ENCODE peak calls at places on chromosomes 6 and 20, in four cellular contexts. Y is IMR-90, Z is thyroid gland, X is left ventricle myocardium inferior. F is an unnamed sample.

GRCh38 chr20:63284544-63284949 is 8.4 kb upstream of the COL20A1 start:
- DNase-seq in Y (no peak), Z (peak; percentile 39), X (no peak), F (no peak)

GRCh38 chr20:39246436-39246835 is 284.3 kb downstream of the DHX35 start:
- DNase-seq in Y (no peak), Z (no peak), X (no peak), F (no peak)

GRCh38 chr6:41682497-41682961 is 44.3 kb downstream of the MDFI start:
- DNase-seq in Y (no peak), Z (no peak), X (no peak), F (no peak)

GRCh38 chr20:40781979-40782378 is 92.9 kb upstream of the MAFB start:
- DNase-seq in Y (no peak), Z (no peak), X (no peak), F (no peak)

GRCh38 chr20:51531712-51532456 is 10.6 kb downstream of the NFATC2 start:
- DNase-seq in Y (no peak), Z (no peak), X (no peak), F (no peak)

GRCh38 chr6:74447013-74447412 is 751.0 kb downstream of the CD109 start:
- DNase-seq in Y (peak; percentile 44), Z (no peak), X (no peak), F (no peak)

GRCh38 chr20:48609491-48609978 is 218.3 kb downstream of the PREX1 start:
- DNase-seq in Y (no peak), Z (no peak), X (no peak), F (no peak)

GRCh38 chr20:5835870-5836269 is 85.7 kb downstream of the SHLD1 start:
- DNase-seq in Y (peak; percentile 57), Z (no peak), X (no peak), F (no peak)

GRCh38 chr6:138538390-138539031 is 39.2 kb upstream of the NHSL1 start:
- DNase-seq in Y (peak; percentile 83), Z (peak; percentile 77), X (peak; percentile 64), F (no peak)

GRCh38 chr6:33273129-33273923 is 1.5 kb downstream of the RPS18 start:
- DNase-seq in Y (no peak), Z (no peak), X (no peak), F (no peak)

GRCh38 chr6:387293-387694 is 4.3 kb upstream of the IRF4 start:
- DNase-seq in Y (peak; percentile 54), Z (no peak), X (no peak), F (no peak)

GRCh38 chr20:32971703-32972161 is 32.5 kb downstream of the SUN5 start:
- DNase-seq in Y (no peak), Z (peak; percentile 44), X (no peak), F (no peak)

GRCh38 chr20:63291811-63292210 is 1.2 kb upstream of the COL20A1 start:
- DNase-seq in Y (no peak), Z (no peak), X (no peak), F (no peak)

GRCh38 chr6:44917430-44917829 is 410.7 kb upstream of the RUNX2 start:
- DNase-seq in Y (peak; percentile 19), Z (no peak), X (no peak), F (no peak)

GRCh38 chr6:116492331-116493067 is 18.9 kb upstream of the CALHM5 start:
- DNase-seq in Y (no peak), Z (no peak), X (no peak), F (no peak)

GRCh38 chr6:139338845-139339244 is 35.6 kb downstream of the CITED2 start:
- DNase-seq in Y (peak; percentile 58), Z (no peak), X (no peak), F (no peak)

GRCh38 chr20:60869626-60870025 is 382.4 kb upstream of the CDH4 start:
- DNase-seq in Y (no peak), Z (no peak), X (no peak), F (no peak)

GRCh38 chr6:34157851-34158250 is 12.0 kb upstream of the GRM4 start:
- DNase-seq in Y (no peak), Z (no peak), X (no peak), F (no peak)

GRCh38 chr20:19809487-19809886 is 51.4 kb downstream of the RIN2 start:
- DNase-seq in Y (no peak), Z (no peak), X (no peak), F (no peak)

GRCh38 chr20:50304883-50305635 is 114.4 kb downstream of the CEBPB start:
- DNase-seq in Y (peak; percentile 99), Z (peak; percentile 40), X (peak; percentile 90), F (no peak)

GRCh38 chr20:41058007-41058673 is 29.5 kb downstream of the TOP1 start:
- DNase-seq in Y (peak; percentile 93), Z (no peak), X (no peak), F (no peak)

GRCh38 chr20:63558804-63559484 is 5.0 kb downstream of the FNDC11 start:
- DNase-seq in Y (no peak), Z (no peak), X (no peak), F (no peak)

GRCh38 chr6:71194730-71195129 is 93.9 kb upstream of the OGFRL1 start:
- DNase-seq in Y (peak; percentile 83), Z (no peak), X (no peak), F (no peak)

GRCh38 chr6:154593122-154593521 is 82.6 kb upstream of the CNKSR3 start:
- DNase-seq in Y (no peak), Z (no peak), X (peak; percentile 44), F (no peak)

GRCh38 chr6:138099832-138100231 is 7.4 kb downstream of the PERP start:
- DNase-seq in Y (peak; percentile 84), Z (no peak), X (no peak), F (no peak)

GRCh38 chr6:85451586-85452306 is 1.9 kb downstream of the NT5E start:
- DNase-seq in Y (no peak), Z (no peak), X (no peak), F (no peak)

GRCh38 chr6:33313709-33314514 is at the start of gene TAPBP:
- DNase-seq in Y (peak; percentile 72), Z (peak; percentile 72), X (peak; percentile 56), F (peak; percentile 94)

GRCh38 chr6:167559675-167560479 is 235.0 kb downstream of the TTLL2 start:
- DNase-seq in Y (no peak), Z (peak; percentile 14), X (no peak), F (no peak)

GRCh38 chr6:100267721-100268123 is 197.0 kb downstream of the SIM1 start:
- DNase-seq in Y (peak; percentile 28), Z (no peak), X (no peak), F (no peak)

GRCh38 chr6:9412951-9413559 is 977.7 kb upstream of the SLC35B3 start:
- DNase-seq in Y (no peak), Z (peak; percentile 44), X (no peak), F (no peak)

GRCh38 chr6:129644567-129645015 is 65.4 kb downstream of the ARHGAP18 start:
- DNase-seq in Y (peak; percentile 76), Z (no peak), X (no peak), F (no peak)

GRCh38 chr6:81769834-81770233 is 17.4 kb upstream of the TENT5A start:
- DNase-seq in Y (peak; percentile 54), Z (no peak), X (no peak), F (no peak)

GRCh38 chr20:6566821-6567220 is 200.7 kb upstream of the BMP2 start:
- DNase-seq in Y (peak; percentile 96), Z (no peak), X (no peak), F (no peak)

GRCh38 chr6:162708971-162709370 is 18.6 kb downstream of the PRKN start:
- DNase-seq in Y (no peak), Z (no peak), X (no peak), F (no peak)

GRCh38 chr20:14219801-14220461 is 117.5 kb downstream of the FLRT3 start:
- DNase-seq in Y (no peak), Z (no peak), X (no peak), F (no peak)

DNA sequence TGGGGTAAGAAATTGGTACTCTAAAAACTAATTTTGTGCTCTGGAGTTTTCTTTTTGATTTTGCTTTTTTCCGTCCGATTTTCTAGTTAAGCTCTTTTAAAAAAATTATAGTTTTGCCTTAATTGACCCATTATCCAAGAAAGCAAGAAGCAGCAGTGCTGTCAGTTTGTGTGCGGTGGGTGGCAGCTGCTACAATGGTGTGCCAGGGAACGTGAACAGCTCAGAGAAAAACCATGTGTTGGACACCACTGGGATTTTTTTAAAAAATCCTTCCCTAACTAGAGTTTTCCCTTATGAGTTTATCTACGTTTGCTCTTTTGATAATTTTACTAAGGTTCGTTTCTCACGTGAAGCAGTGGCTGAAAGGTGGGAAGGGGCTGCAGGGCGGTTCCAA is 8.0 kb downstream of the MAP3K5 start:
- DNase-seq in Y (no peak), Z (no peak), X (no peak), F (no peak)
- H3K4me1 ChIP-seq in Y (peaks cover 25% of the 10 kb centered on the region), Z (peaks cover 77% of the 10 kb centered on the region), X (peaks cover 99% of the 10 kb centered on the region), F (peaks cover 77% of the 10 kb centered on the region)

DNA sequence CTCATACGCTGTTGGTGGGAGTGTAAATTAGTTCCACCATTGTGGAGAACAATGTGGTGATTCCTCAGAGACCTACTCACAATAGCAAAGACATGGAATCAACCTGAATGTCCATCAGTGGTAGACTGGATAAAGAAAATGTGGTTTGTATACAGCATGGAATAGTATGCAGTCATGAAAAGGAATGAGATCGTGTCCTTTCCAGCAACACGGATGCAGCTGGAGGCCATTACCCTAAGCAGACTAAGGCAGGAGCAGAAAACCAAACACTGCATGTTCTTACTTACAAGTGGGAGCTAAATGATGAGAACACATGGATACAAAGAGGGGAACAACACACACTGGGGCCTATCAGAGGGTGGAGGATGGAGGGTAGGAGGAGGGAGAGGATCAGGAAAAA is 54.6 kb downstream of the SYNJ2 start:
- DNase-seq in Y (no peak), Z (no peak), X (no peak), F (no peak)
- H3K4me1 ChIP-seq in Y (peaks cover 44% of the 10 kb centered on the region), Z (no peaks in the 10 kb centered on the region), X (peaks cover 70% of the 10 kb centered on the region), F (peaks cover 19% of the 10 kb centered on the region)

GRCh38 chr6:149379977-149380376 is 20.1 kb upstream of the SUMO4 start:
- DNase-seq in Y (no peak), Z (no peak), X (no peak), F (no peak)

GRCh38 chr6:149385998-149386646 is 13.9 kb upstream of the SUMO4 start:
- DNase-seq in Y (no peak), Z (no peak), X (no peak), F (no peak)

GRCh38 chr6:149380523-149380922 is 19.5 kb upstream of the SUMO4 start:
- DNase-seq in Y (peak; percentile 27), Z (no peak), X (no peak), F (no peak)

GRCh38 chr6:149384464-149384863 is 15.6 kb upstream of the SUMO4 start:
- DNase-seq in Y (no peak), Z (no peak), X (no peak), F (no peak)

DNA sequence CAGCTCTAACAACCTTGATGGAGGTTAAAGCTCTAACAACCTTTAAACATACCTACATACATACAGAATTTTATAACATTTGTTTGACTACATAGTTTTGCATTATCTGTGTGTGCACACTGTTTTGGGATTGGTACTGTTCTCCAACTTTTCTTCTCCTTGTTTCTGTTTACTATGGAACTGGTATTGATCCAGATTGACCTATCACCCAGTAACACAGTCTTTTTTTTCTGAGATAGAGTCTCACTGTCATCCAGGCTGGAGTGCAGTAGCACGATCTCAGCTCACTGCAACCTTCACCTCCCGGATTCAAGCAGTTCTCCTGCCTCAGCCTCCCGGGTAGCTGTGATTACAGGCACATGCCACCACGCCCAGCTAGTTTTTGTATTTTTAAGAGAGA is 16.7 kb upstream of the SUMO4 start:
- DNase-seq in Y (no peak), Z (no peak), X (no peak), F (no peak)
- H3K4me1 ChIP-seq in Y (no peaks in the 10 kb centered on the region), Z (peaks cover 11% of the 10 kb centered on the region), X (peaks cover 10% of the 10 kb centered on the region), F (peaks cover 5% of the 10 kb centered on the region)

DNA sequence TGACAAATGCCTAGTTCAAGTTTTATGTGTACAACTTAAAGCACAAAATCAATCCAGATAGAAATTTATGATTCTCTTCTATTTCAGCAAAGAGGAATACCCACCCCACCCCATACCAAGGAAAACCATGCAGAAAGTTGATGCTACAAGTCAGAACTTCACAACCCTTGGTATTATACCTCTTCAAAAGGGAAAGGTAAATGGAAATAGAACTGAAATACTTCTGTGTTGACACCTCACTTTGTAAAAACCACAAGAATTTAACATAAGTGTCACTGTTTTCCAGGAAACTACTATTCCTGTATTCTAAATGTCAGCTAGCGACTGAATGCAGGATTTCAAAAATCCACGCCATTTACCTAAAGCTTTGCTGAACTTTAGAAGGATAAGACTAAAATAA is 3.7 kb downstream of the CPNE1 start:
- DNase-seq in Y (no peak), Z (no peak), X (no peak), F (no peak)
- H3K4me1 ChIP-seq in Y (peaks cover 4% of the 10 kb centered on the region), Z (peaks cover 47% of the 10 kb centered on the region), X (peaks cover 89% of the 10 kb centered on the region), F (peaks cover 70% of the 10 kb centered on the region)

F was measured in CD8-positive, alpha-beta memory T cell.